ENCODE peak calls at places on chromosomes 16 and 17, in four cellular contexts. H is cardiac fibroblast; U is GM06990; S is CD8-positive, alpha-beta T cell. T is an unnamed sample.

GRCh38 chr16:9047689-9048301 is 43.6 kb upstream of the HAPSTR1 start:
- DNase-seq in S (peak; percentile 21), H (peak; percentile 100), U (peak; percentile 67), T (peak; percentile 100)

GRCh38 chr17:46118969-46119368 is 74.3 kb downstream of the KANSL1 start:
- DNase-seq in S (no peak), H (no peak), U (no peak), T (no peak)

GRCh38 chr16:30958164-30959083 is 870 bp downstream of the SETD1A start:
- DNase-seq in H (peak; percentile 61), S (no peak), U (no peak), T (peak; percentile 59)

GRCh38 chr16:71430744-71431143 is 11.1 kb downstream of the TLE7 start:
- DNase-seq in U (no peak), H (no peak), S (no peak), T (no peak)

GRCh38 chr16:53043986-53044571 is 8.6 kb downstream of the CHD9NB start:
- DNase-seq in S (no peak), H (no peak), U (no peak), T (no peak)

GRCh38 chr17:44865921-44866320 is 18.2 kb downstream of the HIGD1B start:
- DNase-seq in S (no peak), U (no peak), H (no peak), T (no peak)

GRCh38 chr16:81374514-81374913 is 59.8 kb downstream of the GAN start:
- DNase-seq in U (no peak), H (no peak), S (no peak), T (no peak)

GRCh38 chr17:40443196-40443987 is at the start of gene IGFBP4:
- DNase-seq in H (peak; percentile 87), U (peak; percentile 72), S (peak; percentile 67), T (peak; percentile 77)

GRCh38 chr17:58403312-58403711 is 14.0 kb downstream of the RNF43 start:
- DNase-seq in U (no peak), H (peak; percentile 8), S (no peak), T (no peak)
- H3K4me3 ChIP-seq in U (no peak overlapping the region), H (no peak overlapping the region), S (no peak overlapping the region), T (no peak overlapping the region)

GRCh38 chr17:78322327-78322857 is 37.5 kb downstream of the SOCS3 start:
- DNase-seq in U (no peak), H (no peak), S (no peak), T (no peak)
- H3K4me3 ChIP-seq in U (no peak overlapping the region), H (no peak overlapping the region), S (no peak overlapping the region), T (no peak overlapping the region)

GRCh38 chr17:78349831-78350631 is 9.8 kb downstream of the SOCS3 start:
- DNase-seq in H (no peak), S (no peak), U (no peak), T (no peak)
- H3K4me3 ChIP-seq in H (no peak overlapping the region), S (no peak overlapping the region), U (no peak overlapping the region), T (no peak overlapping the region)

GRCh38 chr16:2963074-2963610 is 933 bp upstream of the KREMEN2 start:
- DNase-seq in H (no peak), U (peak; percentile 73), S (no peak), T (no peak)
- H3K4me3 ChIP-seq in H (no peak overlapping the region), U (peak overlapping the region; percentile 62), S (peak overlapping the region; percentile 46), T (no peak overlapping the region)

GRCh38 chr17:1559047-1559742 is 3.4 kb downstream of the PITPNA start:
- DNase-seq in S (no peak), H (no peak), U (no peak), T (no peak)

GRCh38 chr17:1559743-1560581 is 2.6 kb downstream of the PITPNA start:
- DNase-seq in U (no peak), S (no peak), H (no peak), T (no peak)

GRCh38 chr17:1561420-1562177 is 993 bp downstream of the PITPNA start:
- DNase-seq in U (peak; percentile 49), S (peak; percentile 27), H (peak; percentile 31), T (peak; percentile 10)

GRCh38 chr17:1562178-1562643 is 381 bp downstream of the PITPNA start:
- DNase-seq in S (peak; percentile 30), U (no peak), H (peak; percentile 25), T (peak; percentile 40)

GRCh38 chr17:1560582-1561170 is 1.9 kb downstream of the PITPNA start:
- DNase-seq in U (no peak), H (no peak), S (no peak), T (no peak)
- H3K4me3 ChIP-seq in U (peak overlapping the region; percentile 84), H (no peak overlapping the region), S (no peak overlapping the region), T (no peak overlapping the region)